ENCODE peak calls at places on chromosomes 16 and 17, in seven cellular contexts. H is central memory CD4-positive, alpha-beta T cell; M is PC-3; Y is NCI-H524; P is foreskin fibroblast; I is Daoy; K is caudate nucleus. F is an unnamed sample.
A peak's percentile ranks its signal among the peaks of the same experiment; 100 is the strongest.

GRCh38 chr16:74770826-74771526 is 3.6 kb downstream of the FA2H start:
- DNase-seq in H (no peak), M (no peak), Y (no peak), P (no peak), I (no peak), K (no peak), F (no peak)

GRCh38 chr16:79599837-79600635 is 501 bp downstream of the MAF start:
- DNase-seq in H (peak; percentile 27), M (no peak), Y (peak; percentile 68), P (no peak), I (peak; percentile 70), K (peak; percentile 67), F (peak; percentile 60)

GRCh38 chr16:70715860-70716357 is 30.1 kb upstream of the MTSS2 start:
- DNase-seq in H (no peak), M (peak; percentile 58), Y (no peak), P (no peak), I (peak; percentile 25), K (no peak), F (no peak)

GRCh38 chr17:1312261-1312870 is 32.9 kb downstream of the TRARG1 start:
- DNase-seq in H (no peak), M (no peak), Y (peak; percentile 67), P (no peak), I (peak; percentile 57), K (no peak), F (no peak)

GRCh38 chr17:68705331-68706166 is 104.4 kb upstream of the FAM20A start:
- DNase-seq in H (no peak), M (no peak), Y (no peak), P (peak; percentile 79), I (no peak), K (no peak), F (no peak)

GRCh38 chr17:37742114-37742761 is 2.6 kb downstream of the HNF1B start:
- DNase-seq in H (no peak), M (peak; percentile 16), Y (no peak), P (no peak), I (peak; percentile 37), K (no peak), F (no peak)

GRCh38 chr16:79165541-79165940 is 435.0 kb downstream of the MAF start:
- DNase-seq in H (no peak), M (no peak), Y (no peak), P (no peak), I (no peak), K (no peak), F (no peak)

GRCh38 chr16:35255816-35256215 is 1796.4 kb downstream of the TP53TG3F start:
- DNase-seq in H (no peak), M (no peak), Y (no peak), P (no peak), I (no peak), K (no peak), F (no peak)

GRCh38 chr17:9237661-9238301 is 216.5 kb downstream of the NTN1 start:
- DNase-seq in H (no peak), M (no peak), Y (no peak), P (no peak), I (no peak), K (no peak), F (no peak)

GRCh38 chr16:87446479-87446878 is 46.3 kb downstream of the ZCCHC14 start:
- DNase-seq in H (no peak), M (no peak), Y (no peak), P (no peak), I (no peak), K (no peak), F (no peak)

GRCh38 chr16:88349153-88349902 is 33.4 kb upstream of the ZNF469 start:
- DNase-seq in H (no peak), M (no peak), Y (no peak), P (no peak), I (no peak), K (no peak), F (no peak)

GRCh38 chr16:4696905-4697866 is 3.8 kb downstream of the NUDT16L1 start:
- DNase-seq in H (no peak), M (no peak), Y (no peak), P (no peak), I (no peak), K (no peak), F (no peak)

GRCh38 chr17:45046536-45047125 is 4.8 kb downstream of the DCAKD start:
- DNase-seq in H (no peak), M (peak; percentile 44), Y (no peak), P (no peak), I (no peak), K (no peak), F (no peak)

GRCh38 chr17:75864448-75864871 is 9.3 kb upstream of the WBP2 start:
- DNase-seq in H (peak; percentile 46), M (no peak), Y (no peak), P (peak; percentile 39), I (peak; percentile 68), K (no peak), F (no peak)

GRCh38 chr16:57590654-57591085 is 37.8 kb upstream of the ADGRG1 start:
- DNase-seq in H (no peak), M (peak; percentile 85), Y (no peak), P (peak; percentile 56), I (peak; percentile 70), K (no peak), F (no peak)

GRCh38 chr16:74480150-74481029 is 59.1 kb upstream of the CLEC18B start:
- DNase-seq in H (no peak), M (peak; percentile 90), Y (no peak), P (peak; percentile 17), I (peak; percentile 38), K (no peak), F (no peak)

GRCh38 chr16:79261461-79261860 is 339.1 kb downstream of the MAF start:
- DNase-seq in H (peak; percentile 39), M (no peak), Y (peak; percentile 20), P (no peak), I (peak; percentile 50), K (no peak), F (peak; percentile 49)

GRCh38 chr17:27654654-27655524 is 23.9 kb downstream of the LGALS9 start:
- DNase-seq in H (peak; percentile 40), M (peak; percentile 70), Y (peak; percentile 72), P (peak; percentile 33), I (peak; percentile 80), K (peak; percentile 39), F (peak; percentile 44)

GRCh38 chr17:47955497-47956461 is 1.9 kb downstream of the PRR15L start:
- DNase-seq in H (no peak), M (peak; percentile 23), Y (no peak), P (no peak), I (no peak), K (no peak), F (no peak)

GRCh38 chr17:8175795-8176196 is 384 bp downstream of the TMEM107 start:
- DNase-seq in H (peak; percentile 6), M (no peak), Y (no peak), P (no peak), I (no peak), K (no peak), F (no peak)

GRCh38 chr16:57675752-57676623 is 7.9 kb downstream of the ADGRG3 start:
- DNase-seq in H (no peak), M (no peak), Y (no peak), P (no peak), I (peak; percentile 13), K (no peak), F (no peak)

GRCh38 chr16:81365731-81366130 is 51.0 kb downstream of the GAN start:
- DNase-seq in H (no peak), M (no peak), Y (no peak), P (no peak), I (no peak), K (no peak), F (no peak)

GRCh38 chr17:14926526-14927122 is 338.5 kb downstream of the PMP22 start:
- DNase-seq in H (peak; percentile 36), M (peak; percentile 83), Y (peak; percentile 11), P (peak; percentile 44), I (peak; percentile 71), K (peak; percentile 13), F (peak; percentile 24)

GRCh38 chr16:88398170-88398873 is 15.6 kb downstream of the ZNF469 start:
- DNase-seq in H (no peak), M (no peak), Y (no peak), P (no peak), I (no peak), K (no peak), F (no peak)